ENCODE peak calls at places on chromosomes 6 and 20, in four cellular contexts. Z, H, J and P are unnamed samples.
A peak's percentile ranks its signal among the peaks of the same experiment; 100 is the strongest.

GRCh38 chr6:150395388-150396009 is 26.7 kb downstream of the IYD start:
- DNase-seq in Z (peak; percentile 65), H (peak; percentile 61), J (peak; percentile 51), P (no peak)

GRCh38 chr6:88677356-88677755 is 286.1 kb downstream of the RNGTT start:
- DNase-seq in Z (no peak), H (no peak), J (no peak), P (no peak)

GRCh38 chr6:9851541-9852380 is 563.1 kb downstream of the TFAP2A start:
- DNase-seq in Z (no peak), H (no peak), J (peak; percentile 9), P (no peak)

GRCh38 chr20:25281541-25281991 is 33.7 kb downstream of the PYGB start:
- DNase-seq in Z (no peak), H (no peak), J (no peak), P (no peak)

GRCh38 chr6:7188492-7188891 is 80.7 kb downstream of the RREB1 start:
- DNase-seq in Z (no peak), H (no peak), J (no peak), P (no peak)

GRCh38 chr20:8504030-8504429 is 372.0 kb downstream of the PLCB1 start:
- DNase-seq in Z (no peak), H (no peak), J (no peak), P (no peak)

GRCh38 chr6:129638055-129639019 is 71.6 kb downstream of the ARHGAP18 start:
- DNase-seq in Z (peak; percentile 91), H (no peak), J (peak; percentile 90), P (no peak)

GRCh38 chr20:36092424-36093024 is 62.0 kb upstream of the EPB41L1 start:
- DNase-seq in Z (no peak), H (no peak), J (no peak), P (no peak)

GRCh38 chr20:51600016-51600420 is 57.5 kb upstream of the NFATC2 start:
- DNase-seq in Z (no peak), H (no peak), J (no peak), P (no peak)

GRCh38 chr6:84135291-84135690 is 92.2 kb downstream of the CEP162 start:
- DNase-seq in Z (no peak), H (no peak), J (no peak), P (no peak)

GRCh38 chr6:32092760-32093497 is 16.2 kb downstream of the TNXB start:
- DNase-seq in Z (no peak), H (no peak), J (peak; percentile 84), P (no peak)

GRCh38 chr6:1279065-1279464 is 32.8 kb upstream of the FOXQ1 start:
- DNase-seq in Z (no peak), H (no peak), J (no peak), P (no peak)

GRCh38 chr6:149112976-149113375 is 204.5 kb upstream of the TAB2 start:
- DNase-seq in Z (no peak), H (no peak), J (no peak), P (no peak)

GRCh38 chr6:119445666-119446622 is 96.4 kb upstream of the MAN1A1 start:
- DNase-seq in Z (peak; percentile 81), H (no peak), J (peak; percentile 68), P (no peak)

DNA sequence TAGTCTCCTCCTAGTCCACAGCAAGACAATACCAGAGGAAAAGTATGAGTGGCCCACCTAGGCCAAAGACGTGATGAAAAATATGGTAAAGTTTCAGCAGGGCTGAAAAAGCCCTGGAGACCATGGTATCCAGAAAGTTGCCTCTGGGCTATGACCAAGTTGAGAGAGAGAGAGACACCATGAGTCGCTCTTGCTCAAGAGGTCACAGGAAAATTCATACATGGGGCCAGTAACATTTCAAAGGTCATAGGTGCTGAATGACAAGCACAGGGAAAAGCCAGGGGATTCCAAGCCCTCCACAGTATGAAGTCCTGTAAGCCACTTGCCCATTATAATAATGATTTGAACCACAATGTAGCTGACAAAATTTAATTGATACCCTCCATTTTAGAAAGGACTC is 657.7 kb upstream of the CITED2 start:
- DNase-seq in Z (no peak), H (no peak), J (no peak), P (no peak)
- TF ChIP-seq CTCF in Z (no peak), H (no peak), J (no peak), P (no peak)

GRCh38 chr6:41023114-41023513 is 15.9 kb downstream of the UNC5CL start:
- DNase-seq in Z (no peak), H (no peak), J (no peak), P (no peak)

GRCh38 chr6:41017663-41018062 is 21.4 kb downstream of the UNC5CL start:
- DNase-seq in Z (no peak), H (no peak), J (no peak), P (no peak)

GRCh38 chr6:41025966-41026365 is 13.1 kb downstream of the UNC5CL start:
- DNase-seq in Z (no peak), H (no peak), J (no peak), P (no peak)

GRCh38 chr6:41022294-41022693 is 16.7 kb downstream of the UNC5CL start:
- DNase-seq in Z (peak; percentile 5), H (no peak), J (no peak), P (no peak)

GRCh38 chr6:41021832-41022231 is 17.2 kb downstream of the UNC5CL start:
- DNase-seq in Z (no peak), H (no peak), J (peak; percentile 46), P (no peak)
- TF ChIP-seq CTCF in Z (peak; percentile 59), H (no peak), J (peak; percentile 51), P (peak; percentile 51)

DNA sequence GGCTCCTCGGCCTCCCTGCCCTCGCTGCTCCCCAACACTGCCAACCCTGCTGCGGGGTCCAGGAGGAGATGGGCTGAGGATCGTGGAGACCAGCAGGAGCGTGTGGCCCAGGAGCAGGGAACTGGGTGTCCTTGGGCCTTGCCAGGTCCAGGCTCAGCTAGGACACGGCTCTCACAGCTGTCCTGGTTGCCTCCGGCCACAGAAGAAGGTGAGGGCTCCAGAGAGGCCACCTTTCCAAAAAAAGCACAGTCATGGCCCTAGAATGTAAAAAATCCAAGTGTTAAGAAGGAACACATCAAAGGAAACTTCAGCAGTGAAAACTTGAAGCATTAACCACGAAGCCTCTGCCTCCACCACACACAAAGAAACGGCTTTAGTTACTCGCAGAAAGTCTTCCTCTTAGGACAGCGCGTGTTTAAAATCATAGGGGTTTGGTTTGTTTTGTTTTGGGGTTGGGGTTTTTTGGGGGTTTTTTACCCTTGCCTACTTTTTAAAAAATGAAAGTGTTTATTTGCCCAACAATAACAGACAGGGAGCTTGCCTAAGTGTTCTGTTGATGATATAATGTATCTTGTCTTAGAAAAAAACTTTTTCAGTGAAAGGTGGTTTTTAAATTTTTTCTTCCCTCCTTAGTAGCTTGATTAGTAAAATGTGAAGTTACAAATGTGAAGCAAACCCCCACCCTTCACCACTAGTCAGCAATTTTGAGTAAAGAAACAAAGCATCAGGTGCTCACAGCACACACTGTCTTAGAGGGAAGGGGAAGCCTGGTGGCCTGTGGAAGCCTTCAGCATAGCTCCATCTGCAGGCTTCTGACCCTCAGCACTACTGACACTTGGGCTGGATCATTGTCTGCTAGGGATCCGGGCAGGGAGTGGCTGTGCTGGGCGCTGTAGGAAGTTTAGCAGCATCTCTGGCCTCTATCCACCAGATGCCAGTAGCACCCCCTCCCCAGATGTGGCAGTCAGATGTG is 60.0 kb downstream of the PTPN1 start:
- DNase-seq in Z (peak; percentile 34), H (no peak), J (peak; percentile 37), P (peak; percentile 81)
- TF ChIP-seq CTCF in Z (peak; percentile 72), H (no peak), J (peak; percentile 52), P (peak; percentile 27)

GRCh38 chr6:16273266-16273665 is 34.9 kb downstream of the GMPR start:
- DNase-seq in Z (peak; percentile 9), H (no peak), J (peak; percentile 61), P (no peak)

GRCh38 chr6:16274519-16275229 is 36.3 kb downstream of the GMPR start:
- DNase-seq in Z (peak; percentile 5), H (no peak), J (no peak), P (no peak)

GRCh38 chr6:16278048-16278724 is 39.8 kb downstream of the GMPR start:
- DNase-seq in Z (no peak), H (no peak), J (peak; percentile 21), P (no peak)

GRCh38 chr6:16276991-16277981 is 38.9 kb downstream of the GMPR start:
- DNase-seq in Z (peak; percentile 91), H (peak; percentile 56), J (peak; percentile 93), P (no peak)

GRCh38 chr6:16275230-16275574 is 36.8 kb downstream of the GMPR start:
- DNase-seq in Z (no peak), H (no peak), J (no peak), P (no peak)
- TF ChIP-seq CTCF in Z (no peak), H (no peak), J (no peak), P (no peak)

DNA sequence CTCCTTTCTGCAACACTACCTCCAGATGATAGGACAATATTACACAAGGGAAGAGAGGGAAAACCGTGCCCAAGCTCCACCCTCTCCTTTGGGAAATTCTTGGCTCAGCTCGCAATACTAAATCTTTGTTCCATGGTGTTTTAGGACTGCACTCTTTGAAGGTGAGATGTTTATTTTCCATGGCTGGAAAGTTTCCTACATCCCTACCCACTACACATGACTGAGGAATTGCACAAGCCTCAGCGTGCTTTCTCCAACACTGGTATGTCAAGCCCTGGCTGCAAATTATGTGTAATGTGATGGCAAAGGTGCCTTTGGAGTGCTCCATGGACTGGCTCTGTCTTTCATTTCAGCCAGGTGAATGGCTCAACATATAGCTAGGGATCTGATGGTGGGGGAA is 134.3 kb downstream of the ISM1 start:
- DNase-seq in Z (no peak), H (peak; percentile 42), J (no peak), P (no peak)
- TF ChIP-seq CTCF in Z (no peak), H (no peak), J (no peak), P (no peak)

GRCh38 chr6:8195040-8195713 is 92.8 kb upstream of the EEF1E1 start:
- DNase-seq in Z (no peak), H (no peak), J (no peak), P (no peak)
- TF ChIP-seq CTCF in Z (peak; percentile 27), H (no peak), J (no peak), P (peak; percentile 28)

DNA sequence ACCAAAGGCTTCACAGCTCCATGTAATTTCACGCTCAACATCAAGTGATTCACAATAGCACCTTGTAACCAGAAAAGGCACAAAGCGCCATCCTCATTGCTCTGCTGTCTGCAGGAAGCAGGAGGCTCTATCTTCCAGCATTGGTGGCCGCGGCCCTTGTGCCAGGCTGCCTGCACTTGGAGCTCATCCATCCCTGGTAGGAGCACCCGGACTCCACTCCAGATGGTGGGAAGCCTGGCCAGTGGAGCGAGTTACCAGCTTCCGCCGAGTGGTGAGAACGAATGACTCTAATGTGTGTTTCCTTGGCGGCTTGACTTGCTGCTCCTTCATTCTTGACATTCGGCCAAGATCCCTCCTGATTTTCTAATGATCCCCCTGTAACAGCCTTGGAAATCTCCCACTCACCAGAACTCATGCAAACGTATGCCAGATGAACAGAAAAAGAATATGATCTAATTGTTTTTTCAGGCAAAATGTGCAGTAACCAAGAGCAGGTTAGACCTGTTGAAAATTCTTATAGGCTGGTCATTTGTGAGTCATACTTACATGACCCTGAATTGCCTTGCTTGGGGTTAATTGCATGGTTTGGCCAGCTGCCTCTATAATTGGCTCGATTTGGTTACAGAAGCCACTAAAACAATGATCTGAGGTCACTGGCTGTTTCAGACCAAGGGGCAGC is 169.0 kb upstream of the CDYL start:
- DNase-seq in Z (peak; percentile 20), H (no peak), J (peak; percentile 89), P (no peak)
- TF ChIP-seq CTCF in Z (no peak), H (no peak), J (no peak), P (no peak)

DNA sequence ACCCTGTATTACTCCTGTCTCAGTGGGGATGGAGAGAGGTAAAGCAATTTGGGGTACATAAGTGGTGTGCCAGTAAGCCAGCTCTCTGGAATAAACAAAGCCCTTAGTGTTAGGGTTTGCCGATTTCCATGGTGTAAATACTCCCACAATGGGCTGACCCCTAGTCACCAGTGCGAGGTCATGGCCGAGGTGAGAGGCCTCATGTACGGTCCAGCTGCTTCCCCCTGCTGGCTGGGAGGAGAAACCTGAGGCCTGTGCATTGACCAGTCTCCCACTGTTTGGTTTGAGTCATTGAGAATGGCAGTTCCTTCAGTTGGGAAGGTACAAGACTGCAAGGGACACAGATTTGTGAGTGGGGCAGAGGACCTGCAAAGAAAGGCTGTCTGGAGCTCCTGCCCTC is 382.0 kb downstream of the CDH26 start:
- DNase-seq in Z (no peak), H (no peak), J (no peak), P (no peak)
- TF ChIP-seq CTCF in Z (no peak), H (no peak), J (no peak), P (no peak)